ENCODE peak calls at places on chromosomes 11 and 22, in eight cellular contexts. T is NCI-H510A, N is M059J, O is NCI-H69, D is fibroblast of mammary gland, Z is OCI-LY7, M is spleen, G is stomach. E is an unnamed sample.

GRCh38 chr11:77375114-77375513 is 73.6 kb upstream of the GDPD4 start:
- DNase-seq in G (no peak), Z (no peak), D (peak; percentile 26), M (no peak), T (no peak), O (no peak), N (peak; percentile 11), E (no peak)

GRCh38 chr11:2780850-2781412 is 81.1 kb upstream of the KCNQ1OT1 start:
- DNase-seq in M (no peak), D (no peak), O (no peak), N (no peak), G (peak; percentile 20), Z (no peak), T (no peak), E (no peak)

GRCh38 chr11:130202009-130202817 is 42.6 kb downstream of the ST14 start:
- DNase-seq in N (no peak), Z (no peak), O (no peak), T (no peak), G (no peak), M (peak; percentile 59), D (no peak), E (no peak)

GRCh38 chr22:49146511-49146910 is 681.2 kb downstream of the BRD1 start:
- DNase-seq in T (no peak), N (no peak), Z (no peak), O (no peak), G (no peak), M (no peak), D (no peak), E (no peak)

GRCh38 chr11:124834526-124835190 is 30.6 kb upstream of the ROBO3 start:
- DNase-seq in Z (no peak), O (no peak), N (no peak), G (no peak), T (no peak), M (no peak), D (no peak), E (no peak)

GRCh38 chr11:98736813-98737212 is 283.9 kb upstream of the CNTN5 start:
- DNase-seq in D (no peak), M (no peak), O (peak; percentile 86), G (no peak), N (peak; percentile 37), Z (no peak), T (no peak), E (no peak)

GRCh38 chr11:93020248-93021088 is 51.0 kb downstream of the MTNR1B start:
- DNase-seq in Z (no peak), D (peak; percentile 93), T (no peak), N (peak; percentile 85), O (peak; percentile 92), M (no peak), G (no peak), E (peak; percentile 87)

GRCh38 chr22:20918663-20919220 is 1.5 kb downstream of the CRKL start:
- DNase-seq in T (no peak), M (peak; percentile 51), O (peak; percentile 18), G (no peak), Z (no peak), D (no peak), N (no peak), E (peak; percentile 19)

GRCh38 chr22:39087881-39088687 is 9.0 kb upstream of the APOBEC3H start:
- DNase-seq in O (no peak), N (no peak), D (no peak), Z (no peak), T (no peak), G (no peak), M (peak; percentile 68), E (peak; percentile 4)

GRCh38 chr22:26429458-26430238 is 588 bp downstream of the ASPHD2 start:
- DNase-seq in M (no peak), O (peak; percentile 57), T (no peak), N (no peak), G (no peak), Z (peak; percentile 32), D (no peak), E (no peak)